ENCODE peak calls at places on chromosomes 11 and 22, in seven cellular contexts. One of them, this sample, is unnamed. For H3K4me1, the result is how much of the 10 kb centered on the place peaks cover.

GRCh38 chr11:122173587-122173986 is 57.6 kb upstream of the BLID start:
- DNase-seq in SJCRH30: no peak
- DNase-seq in fibroblast of lung: no peak
- DNase-seq in aorta: no peak
- DNase-seq in A549: no peak
- DNase-seq in tibial nerve: no peak
- DNase-seq in tibial artery: no peak
- DNase-seq in this sample: no peak

GRCh38 chr22:19868773-19869471 is 14.2 kb upstream of the GNB1L start:
- DNase-seq in SJCRH30: peak
- DNase-seq in fibroblast of lung: no peak
- DNase-seq in aorta: peak
- DNase-seq in A549: no peak
- DNase-seq in tibial nerve: peak
- DNase-seq in tibial artery: peak
- DNase-seq in this sample: peak

GRCh38 chr11:70604630-70605520 is 206.5 kb downstream of the CTTN start:
- DNase-seq in SJCRH30: no peak
- DNase-seq in fibroblast of lung: peak
- DNase-seq in aorta: no peak
- DNase-seq in A549: no peak
- DNase-seq in tibial nerve: no peak
- DNase-seq in tibial artery: no peak
- DNase-seq in this sample: no peak

GRCh38 chr22:40463017-40463631 is 92.7 kb downstream of the SGSM3 start:
- DNase-seq in SJCRH30: no peak
- DNase-seq in fibroblast of lung: no peak
- DNase-seq in aorta: no peak
- DNase-seq in A549: no peak
- DNase-seq in tibial nerve: no peak
- DNase-seq in tibial artery: no peak
- DNase-seq in this sample: no peak

GRCh38 chr11:6205366-6205765 is at the start of gene C11orf42:
- DNase-seq in SJCRH30: no peak
- DNase-seq in fibroblast of lung: no peak
- DNase-seq in aorta: no peak
- DNase-seq in A549: no peak
- DNase-seq in tibial nerve: no peak
- DNase-seq in tibial artery: no peak
- DNase-seq in this sample: no peak

GRCh38 chr11:68574308-68574707 is 110.0 kb upstream of the GAL start:
- DNase-seq in SJCRH30: no peak
- DNase-seq in fibroblast of lung: peak
- DNase-seq in aorta: no peak
- DNase-seq in A549: no peak
- DNase-seq in tibial nerve: no peak
- DNase-seq in tibial artery: no peak
- DNase-seq in this sample: no peak

GRCh38 chr11:17744151-17744940 is 9.8 kb downstream of the KCNC1 start:
- DNase-seq in SJCRH30: no peak
- DNase-seq in fibroblast of lung: peak
- DNase-seq in aorta: no peak
- DNase-seq in A549: no peak
- DNase-seq in tibial nerve: no peak
- DNase-seq in tibial artery: peak
- DNase-seq in this sample: no peak

GRCh38 chr11:11752688-11753087 is 89.1 kb upstream of the USP47 start:
- DNase-seq in SJCRH30: no peak
- DNase-seq in fibroblast of lung: no peak
- DNase-seq in aorta: no peak
- DNase-seq in A549: no peak
- DNase-seq in tibial nerve: no peak
- DNase-seq in tibial artery: no peak
- DNase-seq in this sample: no peak

GRCh38 chr22:41598891-41599635 is 9.4 kb upstream of the PMM1 start:
- DNase-seq in SJCRH30: no peak
- DNase-seq in fibroblast of lung: no peak
- DNase-seq in aorta: no peak
- DNase-seq in A549: no peak
- DNase-seq in tibial nerve: no peak
- DNase-seq in tibial artery: no peak
- DNase-seq in this sample: no peak

GRCh38 chr11:95360382-95360781 is 129.4 kb upstream of the SESN3 start:
- DNase-seq in SJCRH30: no peak
- DNase-seq in fibroblast of lung: no peak
- DNase-seq in aorta: no peak
- DNase-seq in A549: no peak
- DNase-seq in tibial nerve: no peak
- DNase-seq in tibial artery: no peak
- DNase-seq in this sample: no peak
- H3K4me1 ChIP-seq in SJCRH30: under half
- H3K4me1 ChIP-seq in fibroblast of lung: under half
- H3K4me1 ChIP-seq in aorta: under half
- H3K4me1 ChIP-seq in A549: under half
- H3K4me1 ChIP-seq in tibial nerve: under half
- H3K4me1 ChIP-seq in tibial artery: half or more
- H3K4me1 ChIP-seq in this sample: under half

DNA sequence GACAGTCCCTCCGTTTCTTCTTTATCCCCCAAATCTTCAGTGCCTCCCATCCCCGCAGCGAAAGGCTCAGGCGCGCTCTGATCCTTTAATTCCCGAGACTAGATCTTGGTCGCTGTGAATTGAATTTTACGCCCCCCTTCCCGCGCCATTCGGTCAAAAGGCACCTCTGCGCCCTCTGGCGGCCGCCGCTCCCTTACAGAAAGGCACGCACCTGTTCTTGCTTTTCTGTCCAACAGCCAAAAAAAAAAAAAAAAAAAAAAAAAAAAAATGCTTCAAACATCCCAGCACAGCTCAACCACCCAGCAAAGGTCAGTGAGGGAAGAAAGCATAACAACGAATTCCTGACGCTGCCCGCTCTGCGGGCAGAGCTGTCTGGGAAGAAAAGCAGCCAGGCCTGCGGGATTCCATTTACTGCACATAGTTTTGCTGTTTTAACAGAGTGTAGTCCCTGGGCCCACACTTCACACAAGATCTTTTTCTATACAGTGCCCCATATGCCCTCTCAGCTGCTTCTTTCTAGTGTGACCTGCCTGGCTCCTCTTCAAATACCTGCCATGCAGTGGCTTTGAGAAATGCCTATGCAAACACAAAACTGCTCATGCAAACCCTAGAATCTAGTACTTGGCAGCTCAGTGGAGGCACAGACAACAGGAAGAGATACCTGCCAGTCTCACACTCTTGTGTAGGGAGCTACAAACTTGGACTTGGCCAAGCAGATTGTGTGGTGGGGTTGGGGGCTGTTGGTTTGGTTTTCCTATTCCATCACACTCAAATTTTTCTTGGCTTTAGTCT is 1.3 kb upstream of the ESAM start:
- DNase-seq in SJCRH30: peak
- DNase-seq in fibroblast of lung: peak
- DNase-seq in aorta: peak
- DNase-seq in A549: no peak
- DNase-seq in tibial nerve: peak
- DNase-seq in tibial artery: peak
- DNase-seq in this sample: peak
- H3K4me3 ChIP-seq in SJCRH30: peak
- H3K4me3 ChIP-seq in fibroblast of lung: peak
- H3K4me3 ChIP-seq in aorta: peak
- H3K4me3 ChIP-seq in A549: peak
- H3K4me3 ChIP-seq in tibial nerve: peak
- H3K4me3 ChIP-seq in tibial artery: peak
- H3K4me3 ChIP-seq in this sample: peak

DNA sequence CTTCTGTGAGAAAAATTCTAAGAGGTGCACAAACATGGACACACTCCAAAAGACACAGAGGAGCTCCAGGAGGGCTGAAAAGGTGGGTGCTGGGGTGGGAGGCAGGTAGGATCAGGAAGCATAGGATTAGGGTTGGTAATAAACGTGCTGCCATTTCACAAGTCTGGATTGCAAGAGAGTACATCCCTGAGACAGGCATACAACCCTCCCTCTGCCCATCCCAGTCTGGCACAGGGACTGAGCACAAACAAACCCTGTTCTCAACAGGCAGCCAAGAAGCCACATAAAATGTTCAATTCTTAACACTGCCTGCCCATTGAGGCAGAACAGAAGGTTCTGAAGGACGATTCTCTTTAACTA is 18.5 kb downstream of the SLC35F2 start:
- DNase-seq in SJCRH30: no peak
- DNase-seq in fibroblast of lung: no peak
- DNase-seq in aorta: no peak
- DNase-seq in A549: no peak
- DNase-seq in tibial nerve: no peak
- DNase-seq in tibial artery: peak
- DNase-seq in this sample: no peak
- H3K27ac ChIP-seq in SJCRH30: peak
- H3K27ac ChIP-seq in fibroblast of lung: peak
- H3K27ac ChIP-seq in aorta: peak
- H3K27ac ChIP-seq in A549: peak
- H3K27ac ChIP-seq in tibial nerve: peak
- H3K27ac ChIP-seq in tibial artery: peak
- H3K27ac ChIP-seq in this sample: no peak

DNA sequence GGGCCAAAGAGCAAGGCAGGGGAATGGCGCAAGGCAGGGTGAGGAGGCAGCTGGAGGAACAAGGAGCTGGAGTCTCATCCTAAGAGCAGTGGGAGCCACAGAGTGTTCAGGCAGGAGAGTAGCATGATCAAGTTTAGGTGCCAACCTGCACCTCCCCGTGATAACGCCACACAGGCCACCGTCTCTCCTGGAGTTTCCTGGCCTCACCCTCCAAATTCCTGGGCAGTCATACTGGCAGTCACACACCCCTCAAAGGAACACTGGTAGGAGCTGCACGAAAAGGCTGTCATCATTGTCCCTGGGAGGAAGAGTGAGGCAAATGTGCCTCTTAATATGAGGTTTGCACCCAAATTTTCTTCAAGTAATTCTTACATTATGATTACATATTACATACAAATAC is 36.3 kb upstream of the RTL6 start:
- DNase-seq in SJCRH30: no peak
- DNase-seq in fibroblast of lung: no peak
- DNase-seq in aorta: no peak
- DNase-seq in A549: no peak
- DNase-seq in tibial nerve: no peak
- DNase-seq in tibial artery: no peak
- DNase-seq in this sample: no peak
- H3K4me1 ChIP-seq in SJCRH30: under half
- H3K4me1 ChIP-seq in fibroblast of lung: under half
- H3K4me1 ChIP-seq in aorta: under half
- H3K4me1 ChIP-seq in A549: under half
- H3K4me1 ChIP-seq in tibial nerve: under half
- H3K4me1 ChIP-seq in tibial artery: under half
- H3K4me1 ChIP-seq in this sample: under half

GRCh38 chr11:76579752-76580151 is 90.8 kb downstream of the LRRC32 start:
- DNase-seq in SJCRH30: no peak
- DNase-seq in fibroblast of lung: no peak
- DNase-seq in aorta: peak
- DNase-seq in A549: no peak
- DNase-seq in tibial nerve: no peak
- DNase-seq in tibial artery: no peak
- DNase-seq in this sample: no peak
- H3K4me3 ChIP-seq in SJCRH30: no peak
- H3K4me3 ChIP-seq in fibroblast of lung: no peak
- H3K4me3 ChIP-seq in aorta: no peak
- H3K4me3 ChIP-seq in A549: no peak
- H3K4me3 ChIP-seq in tibial nerve: no peak
- H3K4me3 ChIP-seq in tibial artery: no peak
- H3K4me3 ChIP-seq in this sample: no peak